ENCODE peak calls at places on chromosome 1, in six cellular contexts. One of them, this sample, is unnamed.

GRCh38 chr1:175514309-175515001 is 228.9 kb downstream of the TNR start:
- DNase-seq in CD8-positive, alpha-beta T cell: peak; percentile 5
- DNase-seq in GM10248: no peak
- DNase-seq in dorsolateral prefrontal cortex: no peak
- DNase-seq in ovary: no peak
- DNase-seq in uterus: no peak
- DNase-seq in this sample: no peak

GRCh38 chr1:236079703-236080245 is 14.9 kb upstream of the NID1 start:
- DNase-seq in dorsolateral prefrontal cortex: no peak
- DNase-seq in GM10248: no peak
- DNase-seq in ovary: no peak
- DNase-seq in uterus: no peak
- DNase-seq in CD8-positive, alpha-beta T cell: no peak
- DNase-seq in this sample: no peak

GRCh38 chr1:245079021-245079609 is 75.7 kb upstream of the KIF26B start:
- DNase-seq in CD8-positive, alpha-beta T cell: no peak
- DNase-seq in GM10248: no peak
- DNase-seq in dorsolateral prefrontal cortex: no peak
- DNase-seq in uterus: no peak
- DNase-seq in ovary: no peak
- DNase-seq in this sample: no peak

GRCh38 chr1:8420318-8420717 is 102.4 kb downstream of the SLC45A1 start:
- DNase-seq in GM10248: peak; percentile 32
- DNase-seq in ovary: no peak
- DNase-seq in uterus: no peak
- DNase-seq in CD8-positive, alpha-beta T cell: no peak
- DNase-seq in dorsolateral prefrontal cortex: no peak
- DNase-seq in this sample: no peak

GRCh38 chr1:186195377-186195931 is 179.6 kb downstream of the TPR start:
- DNase-seq in uterus: no peak
- DNase-seq in dorsolateral prefrontal cortex: no peak
- DNase-seq in ovary: no peak
- DNase-seq in CD8-positive, alpha-beta T cell: no peak
- DNase-seq in GM10248: no peak
- DNase-seq in this sample: no peak

GRCh38 chr1:226635456-226635941 is 86.9 kb downstream of the STUM start:
- DNase-seq in CD8-positive, alpha-beta T cell: no peak
- DNase-seq in GM10248: no peak
- DNase-seq in uterus: no peak
- DNase-seq in dorsolateral prefrontal cortex: no peak
- DNase-seq in ovary: no peak
- DNase-seq in this sample: peak; percentile 41

GRCh38 chr1:21666572-21667320 is 2.4 kb downstream of the RAP1GAP start:
- DNase-seq in GM10248: no peak
- DNase-seq in dorsolateral prefrontal cortex: no peak
- DNase-seq in CD8-positive, alpha-beta T cell: no peak
- DNase-seq in uterus: peak; percentile 9
- DNase-seq in ovary: peak; percentile 12
- DNase-seq in this sample: peak; percentile 24

GRCh38 chr1:28510350-28511223 is 4.7 kb downstream of the RCC1 start:
- DNase-seq in CD8-positive, alpha-beta T cell: no peak
- DNase-seq in ovary: no peak
- DNase-seq in dorsolateral prefrontal cortex: no peak
- DNase-seq in uterus: no peak
- DNase-seq in GM10248: no peak
- DNase-seq in this sample: no peak

GRCh38 chr1:222886194-222887126 is 71.6 kb downstream of the DISP1 start:
- DNase-seq in GM10248: no peak
- DNase-seq in uterus: no peak
- DNase-seq in CD8-positive, alpha-beta T cell: no peak
- DNase-seq in dorsolateral prefrontal cortex: no peak
- DNase-seq in ovary: no peak
- DNase-seq in this sample: no peak

GRCh38 chr1:94713472-94714141 is 106.5 kb upstream of the SLC44A3 start:
- DNase-seq in dorsolateral prefrontal cortex: no peak
- DNase-seq in ovary: peak; percentile 78
- DNase-seq in uterus: peak; percentile 94
- DNase-seq in CD8-positive, alpha-beta T cell: no peak
- DNase-seq in GM10248: peak; percentile 47
- DNase-seq in this sample: peak; percentile 99

GRCh38 chr1:89167590-89168215 is 8.1 kb downstream of the GBP7 start:
- DNase-seq in GM10248: no peak
- DNase-seq in uterus: no peak
- DNase-seq in CD8-positive, alpha-beta T cell: no peak
- DNase-seq in ovary: no peak
- DNase-seq in dorsolateral prefrontal cortex: no peak
- DNase-seq in this sample: no peak

GRCh38 chr1:32918166-32918565 is 17.0 kb upstream of the TMEM54 start:
- DNase-seq in dorsolateral prefrontal cortex: no peak
- DNase-seq in ovary: no peak
- DNase-seq in GM10248: no peak
- DNase-seq in CD8-positive, alpha-beta T cell: no peak
- DNase-seq in uterus: no peak
- DNase-seq in this sample: no peak

GRCh38 chr1:225469051-225469450 is 41.2 kb upstream of the LBR start:
- DNase-seq in ovary: no peak
- DNase-seq in dorsolateral prefrontal cortex: peak; percentile 25
- DNase-seq in GM10248: no peak
- DNase-seq in uterus: peak; percentile 10
- DNase-seq in CD8-positive, alpha-beta T cell: no peak
- DNase-seq in this sample: no peak

GRCh38 chr1:212287261-212287895 is 2.2 kb downstream of the PPP2R5A start:
- DNase-seq in CD8-positive, alpha-beta T cell: no peak
- DNase-seq in GM10248: no peak
- DNase-seq in uterus: no peak
- DNase-seq in dorsolateral prefrontal cortex: no peak
- DNase-seq in ovary: no peak
- DNase-seq in this sample: no peak

GRCh38 chr1:119324198-119324597 is 44.4 kb upstream of the HAO2 start:
- DNase-seq in GM10248: no peak
- DNase-seq in dorsolateral prefrontal cortex: no peak
- DNase-seq in CD8-positive, alpha-beta T cell: no peak
- DNase-seq in ovary: no peak
- DNase-seq in uterus: no peak
- DNase-seq in this sample: no peak

GRCh38 chr1:10646347-10646861 is 150.0 kb downstream of the CASZ1 start:
- DNase-seq in CD8-positive, alpha-beta T cell: no peak
- DNase-seq in dorsolateral prefrontal cortex: no peak
- DNase-seq in ovary: no peak
- DNase-seq in GM10248: no peak
- DNase-seq in uterus: no peak
- DNase-seq in this sample: no peak

GRCh38 chr1:236011641-236012040 is 53.2 kb downstream of the NID1 start:
- DNase-seq in dorsolateral prefrontal cortex: no peak
- DNase-seq in ovary: no peak
- DNase-seq in uterus: no peak
- DNase-seq in GM10248: no peak
- DNase-seq in CD8-positive, alpha-beta T cell: no peak
- DNase-seq in this sample: no peak

GRCh38 chr1:226738995-226739695 is at the start of gene ITPKB:
- DNase-seq in uterus: peak; percentile 84
- DNase-seq in dorsolateral prefrontal cortex: peak; percentile 67
- DNase-seq in CD8-positive, alpha-beta T cell: peak; percentile 45
- DNase-seq in GM10248: peak; percentile 67
- DNase-seq in ovary: peak; percentile 61
- DNase-seq in this sample: no peak

GRCh38 chr1:202576816-202577215 is 133.4 kb downstream of the SYT2 start:
- DNase-seq in dorsolateral prefrontal cortex: no peak
- DNase-seq in ovary: no peak
- DNase-seq in uterus: no peak
- DNase-seq in GM10248: no peak
- DNase-seq in CD8-positive, alpha-beta T cell: no peak
- DNase-seq in this sample: no peak

GRCh38 chr1:32910319-32910718 is 9.1 kb upstream of the TMEM54 start:
- DNase-seq in ovary: no peak
- DNase-seq in uterus: no peak
- DNase-seq in dorsolateral prefrontal cortex: no peak
- DNase-seq in GM10248: no peak
- DNase-seq in CD8-positive, alpha-beta T cell: no peak
- DNase-seq in this sample: no peak

GRCh38 chr1:172449585-172450523 is 6.0 kb upstream of the PIGC start:
- DNase-seq in CD8-positive, alpha-beta T cell: no peak
- DNase-seq in ovary: peak; percentile 28
- DNase-seq in dorsolateral prefrontal cortex: no peak
- DNase-seq in uterus: no peak
- DNase-seq in GM10248: peak; percentile 74
- DNase-seq in this sample: peak; percentile 56

GRCh38 chr1:227330279-227330678 is 12.0 kb upstream of the CDC42BPA start:
- DNase-seq in dorsolateral prefrontal cortex: no peak
- DNase-seq in GM10248: no peak
- DNase-seq in CD8-positive, alpha-beta T cell: no peak
- DNase-seq in uterus: no peak
- DNase-seq in ovary: no peak
- DNase-seq in this sample: no peak

GRCh38 chr1:164588388-164589341 is 29.7 kb downstream of the PBX1 start:
- DNase-seq in GM10248: no peak
- DNase-seq in dorsolateral prefrontal cortex: peak; percentile 49
- DNase-seq in uterus: peak; percentile 88
- DNase-seq in ovary: peak; percentile 91
- DNase-seq in CD8-positive, alpha-beta T cell: no peak
- DNase-seq in this sample: no peak

GRCh38 chr1:226638608-226639007 is 90.0 kb downstream of the STUM start:
- DNase-seq in dorsolateral prefrontal cortex: no peak
- DNase-seq in CD8-positive, alpha-beta T cell: no peak
- DNase-seq in uterus: peak; percentile 50
- DNase-seq in ovary: no peak
- DNase-seq in GM10248: no peak
- DNase-seq in this sample: peak; percentile 27

GRCh38 chr1:39391741-39392679 is 99.4 kb upstream of the BMP8A start:
- DNase-seq in uterus: peak; percentile 38
- DNase-seq in CD8-positive, alpha-beta T cell: no peak
- DNase-seq in dorsolateral prefrontal cortex: no peak
- DNase-seq in GM10248: no peak
- DNase-seq in ovary: no peak
- DNase-seq in this sample: no peak

GRCh38 chr1:89999208-89999607 is 4.3 kb downstream of the ZNF326 start:
- DNase-seq in CD8-positive, alpha-beta T cell: no peak
- DNase-seq in GM10248: no peak
- DNase-seq in uterus: no peak
- DNase-seq in dorsolateral prefrontal cortex: no peak
- DNase-seq in ovary: no peak
- DNase-seq in this sample: no peak

GRCh38 chr1:200292699-200293098 is 117.1 kb downstream of the ZNF281 start:
- DNase-seq in CD8-positive, alpha-beta T cell: no peak
- DNase-seq in uterus: no peak
- DNase-seq in GM10248: no peak
- DNase-seq in ovary: no peak
- DNase-seq in dorsolateral prefrontal cortex: no peak
- DNase-seq in this sample: no peak

GRCh38 chr1:206882555-206882954 is 14.7 kb upstream of the IL24 start:
- DNase-seq in dorsolateral prefrontal cortex: no peak
- DNase-seq in uterus: no peak
- DNase-seq in CD8-positive, alpha-beta T cell: no peak
- DNase-seq in GM10248: no peak
- DNase-seq in ovary: no peak
- DNase-seq in this sample: no peak

GRCh38 chr1:103211073-103211472 is 102.8 kb upstream of the COL11A1 start:
- DNase-seq in GM10248: no peak
- DNase-seq in CD8-positive, alpha-beta T cell: no peak
- DNase-seq in dorsolateral prefrontal cortex: no peak
- DNase-seq in ovary: no peak
- DNase-seq in uterus: no peak
- DNase-seq in this sample: no peak

GRCh38 chr1:3249236-3249845 is 180.3 kb downstream of the PRDM16 start:
- DNase-seq in ovary: no peak
- DNase-seq in uterus: no peak
- DNase-seq in CD8-positive, alpha-beta T cell: no peak
- DNase-seq in GM10248: no peak
- DNase-seq in dorsolateral prefrontal cortex: no peak
- DNase-seq in this sample: no peak

GRCh38 chr1:102941364-102941947 is 166.9 kb downstream of the COL11A1 start:
- DNase-seq in GM10248: no peak
- DNase-seq in uterus: no peak
- DNase-seq in ovary: no peak
- DNase-seq in dorsolateral prefrontal cortex: no peak
- DNase-seq in CD8-positive, alpha-beta T cell: no peak
- DNase-seq in this sample: no peak

GRCh38 chr1:39592069-39592468 is 15.5 kb upstream of the PABPC4 start:
- DNase-seq in GM10248: no peak
- DNase-seq in dorsolateral prefrontal cortex: no peak
- DNase-seq in uterus: no peak
- DNase-seq in ovary: no peak
- DNase-seq in CD8-positive, alpha-beta T cell: no peak
- DNase-seq in this sample: no peak

GRCh38 chr1:16138772-16139221 is 17.1 kb downstream of the EPHA2 start:
- DNase-seq in uterus: no peak
- DNase-seq in CD8-positive, alpha-beta T cell: no peak
- DNase-seq in ovary: no peak
- DNase-seq in GM10248: no peak
- DNase-seq in dorsolateral prefrontal cortex: no peak
- DNase-seq in this sample: no peak
- TF ChIP-seq CTCF in uterus: peak; percentile 7
- TF ChIP-seq CTCF in CD8-positive, alpha-beta T cell: no peak
- TF ChIP-seq CTCF in ovary: no peak
- TF ChIP-seq CTCF in GM10248: no peak
- TF ChIP-seq CTCF in dorsolateral prefrontal cortex: no peak
- TF ChIP-seq CTCF in this sample: no peak

DNA sequence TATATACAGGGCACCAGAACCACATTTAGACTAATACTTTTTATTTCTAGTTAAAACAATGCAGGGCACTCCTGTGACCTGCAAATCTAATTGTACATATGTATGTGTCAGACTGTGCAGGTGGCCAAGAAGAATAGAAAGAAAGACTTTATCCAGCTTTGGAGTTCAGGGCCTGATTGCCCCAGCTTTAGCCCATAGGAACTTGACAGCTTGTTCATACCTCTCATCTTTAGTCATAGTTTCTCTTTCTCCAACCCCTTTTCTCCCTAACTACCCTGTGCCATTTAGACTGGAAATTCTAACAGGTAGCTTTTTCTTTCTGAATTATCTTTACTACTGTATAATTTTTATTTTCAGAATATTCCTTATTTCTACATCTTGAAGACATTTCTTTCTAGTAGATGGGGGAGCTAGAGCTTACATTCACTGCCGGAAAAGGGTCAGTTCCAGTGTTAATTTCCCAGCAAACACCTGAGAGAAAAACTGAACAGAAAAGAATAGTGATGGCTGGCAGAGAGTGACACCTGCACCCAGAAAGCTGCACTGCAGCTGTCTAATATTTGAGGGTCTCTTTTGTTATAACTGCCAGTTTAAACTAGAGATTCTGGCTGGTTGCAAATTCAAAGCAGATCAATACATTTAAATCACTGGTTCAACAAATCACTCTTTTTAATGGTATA is 8.4 kb downstream of the YBX1 start:
- DNase-seq in CD8-positive, alpha-beta T cell: no peak
- DNase-seq in ovary: no peak
- DNase-seq in GM10248: no peak
- DNase-seq in uterus: no peak
- DNase-seq in dorsolateral prefrontal cortex: no peak
- DNase-seq in this sample: no peak
- TF ChIP-seq CTCF in CD8-positive, alpha-beta T cell: peak; percentile 34
- TF ChIP-seq CTCF in ovary: no peak
- TF ChIP-seq CTCF in GM10248: no peak
- TF ChIP-seq CTCF in uterus: no peak
- TF ChIP-seq CTCF in dorsolateral prefrontal cortex: no peak
- TF ChIP-seq CTCF in this sample: no peak

GRCh38 chr1:233197940-233198339 is 97.6 kb downstream of the PCNX2 start:
- DNase-seq in GM10248: no peak
- DNase-seq in ovary: no peak
- DNase-seq in dorsolateral prefrontal cortex: no peak
- DNase-seq in uterus: no peak
- DNase-seq in CD8-positive, alpha-beta T cell: no peak
- DNase-seq in this sample: no peak
- TF ChIP-seq CTCF in GM10248: no peak
- TF ChIP-seq CTCF in ovary: no peak
- TF ChIP-seq CTCF in dorsolateral prefrontal cortex: no peak
- TF ChIP-seq CTCF in uterus: no peak
- TF ChIP-seq CTCF in CD8-positive, alpha-beta T cell: no peak
- TF ChIP-seq CTCF in this sample: no peak

GRCh38 chr1:87151500-87152421 is 176.9 kb upstream of the LMO4 start:
- DNase-seq in CD8-positive, alpha-beta T cell: peak; percentile 3
- DNase-seq in ovary: peak; percentile 44
- DNase-seq in dorsolateral prefrontal cortex: peak; percentile 70
- DNase-seq in uterus: peak; percentile 52
- DNase-seq in GM10248: peak; percentile 70
- DNase-seq in this sample: peak; percentile 51
- TF ChIP-seq CTCF in CD8-positive, alpha-beta T cell: no peak
- TF ChIP-seq CTCF in ovary: no peak
- TF ChIP-seq CTCF in dorsolateral prefrontal cortex: peak; percentile 69
- TF ChIP-seq CTCF in uterus: peak; percentile 42
- TF ChIP-seq CTCF in GM10248: peak; percentile 76
- TF ChIP-seq CTCF in this sample: peak; percentile 38